ENCODE peak calls at places on chromosomes 6 and 20, in nine cellular contexts. Q is CD8-positive, alpha-beta T cell; M is Peyer's patch; B is IMR-90; N is mesenchymal stem cell; D is cardiac muscle cell; W is mucosa of descending colon; X is adipocyte; C is aorta. O is an unnamed sample. For H3K9me3, the result is how much of the 10 kb centered on the place peaks cover.

GRCh38 chr20:53983401-53983800 is 87.0 kb downstream of the BCAS1 start:
- DNase-seq in D (no peak), N (no peak), B (no peak), C (no peak), X (no peak), M (no peak), W (no peak), Q (no peak), O (no peak)

GRCh38 chr6:27777614-27778355 is 134.4 kb downstream of the OR2B2 start:
- DNase-seq in D (no peak), N (no peak), C (no peak), Q (no peak), B (no peak), W (no peak), M (no peak), X (no peak), O (no peak)

GRCh38 chr20:9705722-9706476 is 133.0 kb downstream of the PAK5 start:
- DNase-seq in C (no peak), Q (no peak), N (no peak), M (no peak), W (no peak), X (no peak), D (no peak), B (no peak), O (no peak)

GRCh38 chr20:51042064-51042463 is 19.2 kb upstream of the KCNG1 start:
- DNase-seq in W (no peak), D (no peak), X (no peak), C (no peak), N (no peak), Q (no peak), M (no peak), B (peak), O (no peak)

GRCh38 chr6:130182466-130182865 is 40.3 kb downstream of the SAMD3 start:
- DNase-seq in N (no peak), B (no peak), X (no peak), Q (no peak), M (no peak), C (no peak), D (no peak), W (no peak), O (no peak)

GRCh38 chr6:149864578-149865535 is 698 bp upstream of the LRP11 start:
- DNase-seq in X (peak), B (peak), M (no peak), C (no peak), N (peak), D (peak), Q (peak), W (no peak), O (no peak)

GRCh38 chr6:3139090-3139903 is 18.0 kb downstream of the TUBB2A start:
- DNase-seq in N (peak), X (peak), W (peak), Q (no peak), M (peak), B (peak), D (no peak), C (no peak), O (no peak)

GRCh38 chr20:25081065-25081729 is 744 bp downstream of the VSX1 start:
- DNase-seq in D (peak), Q (peak), C (no peak), X (peak), B (no peak), W (no peak), M (no peak), N (peak), O (no peak)

GRCh38 chr20:43925786-43926185 is 11.1 kb downstream of the TOX2 start:
- DNase-seq in N (no peak), X (peak), Q (peak), B (peak), W (peak), C (peak), M (peak), D (no peak), O (no peak)

GRCh38 chr6:156618600-156619205 is 158.5 kb upstream of the ARID1B start:
- DNase-seq in Q (no peak), X (no peak), M (no peak), W (no peak), N (no peak), D (peak), C (no peak), B (no peak), O (no peak)

GRCh38 chr6:168088161-168089106 is 9.4 kb upstream of the FRMD1 start:
- DNase-seq in M (peak), W (peak), C (no peak), D (peak), B (peak), Q (no peak), N (peak), X (peak), O (no peak)

GRCh38 chr20:38497246-38497645 is 24.6 kb downstream of the RALGAPB start:
- DNase-seq in B (peak), Q (no peak), N (peak), D (no peak), X (no peak), C (no peak), W (no peak), M (no peak), O (no peak)

GRCh38 chr6:10099086-10099499 is 315.8 kb downstream of the TFAP2A start:
- DNase-seq in M (no peak), C (no peak), D (peak), W (peak), N (no peak), X (no peak), Q (no peak), B (no peak), O (no peak)

GRCh38 chr6:86407128-86407527 is 530.2 kb upstream of the HTR1E start:
- DNase-seq in C (no peak), Q (no peak), D (no peak), N (no peak), W (no peak), B (no peak), X (no peak), M (no peak), O (no peak)

GRCh38 chr6:81613606-81614005 is 138.9 kb downstream of the TENT5A start:
- DNase-seq in C (no peak), X (peak), N (peak), M (no peak), Q (no peak), W (no peak), B (peak), D (no peak), O (no peak)

GRCh38 chr20:24470031-24470781 is 777 bp downstream of the SYNDIG1 start:
- DNase-seq in W (no peak), D (peak), M (no peak), C (peak), B (no peak), X (peak), N (no peak), Q (no peak), O (no peak)

GRCh38 chr20:58627212-58628072 is 23.6 kb upstream of the STX16 start:
- DNase-seq in D (no peak), N (no peak), X (no peak), Q (no peak), B (no peak), M (no peak), C (no peak), W (no peak), O (no peak)

GRCh38 chr6:142784344-142784743 is 160.6 kb downstream of the HIVEP2 start:
- DNase-seq in C (no peak), X (no peak), W (no peak), B (no peak), Q (peak), M (no peak), N (no peak), D (peak), O (no peak)

GRCh38 chr6:145714731-145715130 is 20.6 kb downstream of the EPM2A start:
- DNase-seq in C (no peak), M (no peak), N (no peak), W (no peak), Q (no peak), D (no peak), B (no peak), X (no peak), O (no peak)

GRCh38 chr6:118881440-118882313 is 12.3 kb upstream of the ASF1A start:
- DNase-seq in B (no peak), W (no peak), X (no peak), C (no peak), M (no peak), D (no peak), Q (no peak), N (no peak), O (no peak)

GRCh38 chr20:1943267-1944002 is 48.2 kb downstream of the SIRPA start:
- DNase-seq in C (no peak), Q (no peak), N (no peak), D (no peak), B (no peak), W (no peak), M (no peak), X (no peak), O (no peak)

GRCh38 chr20:10771435-10772140 is 97.8 kb upstream of the JAG1 start:
- DNase-seq in N (no peak), Q (no peak), X (peak), W (no peak), M (no peak), B (peak), C (no peak), D (no peak), O (no peak)

GRCh38 chr20:25507385-25508082 is 77.8 kb downstream of the NINL start:
- DNase-seq in M (no peak), X (no peak), B (no peak), W (no peak), Q (no peak), D (no peak), C (no peak), N (no peak), O (no peak)

GRCh38 chr6:33547499-33547898 is 32.6 kb downstream of the BAK1 start:
- DNase-seq in W (no peak), M (no peak), Q (no peak), N (no peak), C (no peak), B (no peak), X (no peak), D (peak), O (no peak)

GRCh38 chr6:113672691-113673149 is 184.4 kb upstream of the MARCKS start:
- DNase-seq in Q (no peak), C (peak), W (no peak), M (no peak), D (no peak), X (peak), N (peak), B (peak), O (no peak)

GRCh38 chr20:1666802-1667201 is 9.2 kb upstream of the SIRPG start:
- DNase-seq in X (no peak), M (no peak), D (no peak), Q (no peak), C (no peak), N (no peak), W (no peak), B (no peak), O (no peak)

GRCh38 chr6:42786525-42786985 is 4.7 kb downstream of the BICRAL start:
- DNase-seq in Q (no peak), D (no peak), C (no peak), M (no peak), W (no peak), N (no peak), X (no peak), B (no peak), O (no peak)

GRCh38 chr6:105714846-105715245 is 312.0 kb upstream of the PREP start:
- DNase-seq in W (no peak), X (no peak), Q (no peak), N (no peak), D (no peak), M (no peak), C (no peak), B (no peak), O (no peak)

GRCh38 chr6:54586251-54586650 is 260.3 kb upstream of the FAM83B start:
- DNase-seq in X (peak), Q (no peak), D (no peak), B (peak), W (no peak), C (no peak), M (no peak), N (no peak), O (no peak)

GRCh38 chr20:34249291-34249690 is 8.1 kb downstream of the ASIP start:
- DNase-seq in N (peak), X (peak), M (no peak), C (no peak), D (no peak), Q (no peak), B (peak), W (no peak), O (no peak)

GRCh38 chr6:105789935-105790334 is 296.2 kb upstream of the PRDM1 start:
- DNase-seq in C (no peak), N (no peak), Q (no peak), D (no peak), X (no peak), M (no peak), B (no peak), W (no peak), O (no peak)

GRCh38 chr6:68108243-68108835 is 526.7 kb upstream of the ADGRB3 start:
- DNase-seq in Q (no peak), N (peak), W (no peak), M (no peak), C (no peak), X (peak), B (peak), D (no peak), O (no peak)

GRCh38 chr20:31833130-31833930 is 12.1 kb downstream of the FOXS1 start:
- DNase-seq in M (peak), X (peak), D (peak), W (peak), Q (peak), N (peak), C (peak), B (peak), O (peak)

GRCh38 chr20:17898548-17898994 is 70.0 kb downstream of the SNX5 start:
- DNase-seq in M (peak), W (peak), C (peak), X (peak), Q (peak), B (peak), N (peak), D (peak), O (peak)

GRCh38 chr6:146598785-146599405 is at the start of gene ADGB:
- DNase-seq in W (peak), C (peak), B (peak), D (peak), M (peak), N (peak), X (peak), Q (no peak), O (no peak)

GRCh38 chr20:3071610-3072529 is at the start of gene OXT:
- DNase-seq in M (peak), C (peak), D (no peak), X (peak), N (no peak), W (peak), Q (peak), B (no peak), O (peak)

GRCh38 chr6:15690451-15690961 is 27.7 kb upstream of the DTNBP1 start:
- DNase-seq in M (no peak), B (no peak), Q (no peak), W (no peak), X (no peak), C (no peak), D (no peak), N (no peak), O (no peak)

DNA sequence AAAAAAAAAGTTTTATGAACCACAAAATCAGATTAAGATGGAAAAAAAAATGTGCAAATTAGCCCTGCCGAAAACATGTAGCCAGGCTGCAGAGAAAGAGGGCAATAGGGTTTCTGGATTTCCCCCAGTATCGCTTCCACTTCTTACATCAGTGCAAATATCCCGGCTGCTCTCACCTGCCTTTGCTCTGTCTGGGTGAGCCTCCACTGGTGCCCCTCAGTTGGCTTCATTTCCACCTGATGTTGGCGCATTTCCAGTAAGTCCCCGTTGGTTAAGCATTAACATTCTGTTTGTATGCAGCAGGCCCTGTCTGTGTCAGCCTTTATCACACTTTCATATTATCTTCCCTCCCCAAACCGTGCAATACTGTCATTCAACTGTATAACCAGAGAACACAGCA is 215.1 kb downstream of the CBLN4 start:
- DNase-seq in X (no peak), D (no peak), M (no peak), B (no peak), C (no peak), W (no peak), N (no peak), Q (no peak), O (no peak)
- H3K9me3 ChIP-seq in X (under half), D (under half), M (under half), B (under half), C (under half), W (under half), N (under half), Q (under half), O (under half)

GRCh38 chr6:169789146-169789943 is 37.9 kb downstream of the ERMARD start:
- DNase-seq in B (no peak), X (no peak), D (no peak), M (no peak), Q (no peak), N (no peak), W (no peak), C (peak), O (no peak)

GRCh38 chr6:169789944-169790927 is 38.8 kb downstream of the ERMARD start:
- DNase-seq in D (peak), C (peak), Q (peak), W (peak), X (peak), M (peak), N (peak), B (peak), O (peak)

GRCh38 chr6:169786349-169786748 is 34.9 kb downstream of the ERMARD start:
- DNase-seq in W (no peak), B (no peak), C (peak), M (no peak), X (no peak), D (no peak), N (no peak), Q (no peak), O (no peak)

GRCh38 chr6:169787797-169788196 is 36.4 kb downstream of the ERMARD start:
- DNase-seq in W (no peak), D (no peak), B (no peak), N (no peak), Q (no peak), M (peak), C (peak), X (no peak), O (no peak)

GRCh38 chr6:169788809-169789145 is 37.4 kb downstream of the ERMARD start:
- DNase-seq in X (no peak), N (no peak), B (no peak), C (no peak), M (no peak), D (no peak), W (no peak), Q (no peak), O (no peak)
- H3K9me3 ChIP-seq in X (under half), N (under half), B (under half), C (under half), M (under half), D (under half), W (under half), Q (under half), O (under half)

GRCh38 chr20:15556869-15557268 is 1016.4 kb downstream of the KIF16B start:
- DNase-seq in X (peak), B (no peak), D (no peak), N (peak), Q (no peak), M (no peak), W (no peak), C (no peak), O (no peak)

GRCh38 chr20:15555913-15556312 is 1017.3 kb downstream of the KIF16B start:
- DNase-seq in X (peak), C (no peak), B (no peak), D (no peak), N (peak), M (no peak), W (no peak), Q (no peak), O (no peak)

GRCh38 chr20:15560936-15561531 is 1012.2 kb downstream of the KIF16B start:
- DNase-seq in W (no peak), B (no peak), C (no peak), X (no peak), D (no peak), N (no peak), M (no peak), Q (no peak), O (no peak)

GRCh38 chr20:15564981-15565380 is 1008.3 kb downstream of the KIF16B start:
- DNase-seq in X (no peak), C (no peak), M (no peak), D (no peak), W (no peak), B (no peak), N (no peak), Q (no peak), O (no peak)

DNA sequence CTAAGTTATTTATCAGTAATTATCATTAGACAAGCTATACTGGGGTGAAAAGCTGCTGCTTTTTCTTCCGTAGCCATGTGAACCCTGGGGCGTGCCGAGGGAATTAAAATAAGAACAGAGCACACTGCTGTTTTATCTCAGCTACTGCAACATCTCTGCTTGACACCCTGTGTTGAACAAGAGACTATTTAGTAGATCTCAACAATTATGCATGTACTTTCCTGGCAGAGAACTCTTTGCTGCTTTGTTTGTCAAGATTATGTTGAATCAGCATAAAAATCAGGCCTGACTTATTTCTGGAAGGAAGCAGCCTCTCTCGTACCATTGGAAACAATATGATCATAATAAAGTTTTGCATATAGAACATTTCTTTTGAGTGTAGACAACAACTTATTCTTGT is 1011.5 kb downstream of the KIF16B start:
- DNase-seq in X (no peak), N (peak), Q (no peak), M (no peak), C (no peak), W (no peak), B (no peak), D (peak), O (no peak)
- H3K9me3 ChIP-seq in X (under half), N (under half), Q (under half), M (under half), C (under half), W (under half), B (under half), D (under half), O (under half)

GRCh38 chr20:30612344-30612743 is 645.1 kb upstream of the DEFB115 start:
- DNase-seq in C (no peak), B (no peak), D (no peak), Q (no peak), N (no peak), X (no peak), M (no peak), W (no peak), O (no peak)
- H3K9me3 ChIP-seq in C (under half), B (under half), D (under half), Q (under half), N (under half), X (under half), M (under half), W (under half), O (under half)

GRCh38 chr6:18893540-18894269 is 506.6 kb downstream of the RNF144B start:
- DNase-seq in Q (no peak), D (peak), X (no peak), W (no peak), C (no peak), N (no peak), B (no peak), M (no peak), O (no peak)
- H3K9me3 ChIP-seq in Q (under half), D (under half), X (under half), W (under half), C (under half), N (under half), B (under half), M (under half), O (under half)

GRCh38 chr6:134128146-134128545 is 75.7 kb upstream of the SLC2A12 start:
- DNase-seq in D (no peak), Q (no peak), B (no peak), W (no peak), X (no peak), M (no peak), N (no peak), C (no peak), O (no peak)
- H3K9me3 ChIP-seq in D (under half), Q (under half), B (under half), W (under half), X (under half), M (under half), N (under half), C (under half), O (under half)

GRCh38 chr6:17439243-17439993 is 46.0 kb downstream of the CAP2 start:
- DNase-seq in D (no peak), B (no peak), C (no peak), Q (no peak), W (no peak), X (no peak), N (no peak), M (no peak), O (no peak)
- H3K9me3 ChIP-seq in D (under half), B (under half), C (under half), Q (under half), W (under half), X (under half), N (under half), M (under half), O (under half)

DNA sequence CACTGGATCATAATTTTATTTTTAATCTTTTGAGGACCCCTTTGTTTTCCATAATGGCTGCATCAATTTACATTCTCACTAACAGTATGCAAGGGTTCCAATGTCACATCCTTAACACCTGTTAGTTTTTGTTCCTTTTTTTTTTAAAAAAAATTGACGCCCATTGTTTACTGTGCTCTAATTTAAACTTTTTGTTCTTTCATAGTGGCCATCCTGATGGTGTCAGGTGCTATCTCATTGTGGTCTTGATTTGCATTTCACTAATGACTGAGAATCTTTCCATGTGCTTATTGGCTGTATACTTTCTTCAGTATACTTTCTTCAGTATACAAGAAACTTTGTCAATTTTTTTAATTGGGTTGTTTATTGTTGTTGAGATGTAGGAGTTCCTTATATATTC is 347.0 kb downstream of the RNGTT start:
- DNase-seq in C (no peak), B (no peak), X (no peak), W (no peak), D (no peak), N (no peak), M (no peak), Q (no peak), O (no peak)
- H3K9me3 ChIP-seq in C (under half), B (under half), X (under half), W (under half), D (under half), N (under half), M (under half), Q (under half), O (under half)

GRCh38 chr6:13177617-13178506 is 150.5 kb downstream of the TBC1D7 start:
- DNase-seq in C (no peak), B (no peak), M (no peak), N (no peak), Q (no peak), W (no peak), D (no peak), X (no peak), O (no peak)
- H3K9me3 ChIP-seq in C (under half), B (under half), M (under half), N (under half), Q (under half), W (under half), D (under half), X (under half), O (under half)

O was measured in T-helper 17 cell.